ENCODE peak calls at places on chromosomes 5 and 9, in seven cellular contexts. S, Y, K, Q, F, U and X are unnamed samples.

GRCh38 chr5:24642022-24642421 is 2.8 kb downstream of the CDH10 start:
- DNase-seq in S (no peak), Y (peak), K (peak), Q (peak), F (no peak), U (peak), X (no peak)

GRCh38 chr9:124771867-124772621 is 933 bp upstream of the NR6A1 start:
- DNase-seq in S (peak), Y (peak), K (peak), Q (peak), F (no peak), U (peak), X (peak)

GRCh38 chr5:40240671-40241070 is 439.0 kb upstream of the PTGER4 start:
- DNase-seq in S (no peak), Y (no peak), K (no peak), Q (no peak), F (no peak), U (no peak), X (no peak)

GRCh38 chr9:36135791-36136276 is 699 bp upstream of the GLIPR2 start:
- DNase-seq in S (no peak), Y (no peak), K (no peak), Q (no peak), F (no peak), U (no peak), X (no peak)

GRCh38 chr5:73266309-73266708 is 93.3 kb downstream of the TMEM174 start:
- DNase-seq in S (no peak), Y (no peak), K (no peak), Q (no peak), F (no peak), U (no peak), X (no peak)

GRCh38 chr9:87007711-87008360 is 60.5 kb upstream of the GAS1 start:
- DNase-seq in S (no peak), Y (no peak), K (peak), Q (peak), F (no peak), U (no peak), X (no peak)

GRCh38 chr5:172858990-172859811 is 25.1 kb downstream of the ERGIC1 start:
- DNase-seq in S (no peak), Y (peak), K (peak), Q (peak), F (no peak), U (peak), X (no peak)

GRCh38 chr5:173316463-173317020 is 11.7 kb downstream of the STC2 start:
- DNase-seq in S (no peak), Y (no peak), K (no peak), Q (no peak), F (no peak), U (no peak), X (no peak)

GRCh38 chr5:160312139-160312959 is at the start of gene CCNJL:
- DNase-seq in S (no peak), Y (peak), K (peak), Q (no peak), F (no peak), U (peak), X (peak)

GRCh38 chr5:149271717-149272558 is at the start of gene AFAP1L1:
- DNase-seq in S (peak), Y (peak), K (peak), Q (peak), F (no peak), U (peak), X (peak)

GRCh38 chr5:110757118-110757729 is 18.4 kb downstream of the SLC25A46 start:
- DNase-seq in S (no peak), Y (peak), K (peak), Q (peak), F (no peak), U (peak), X (peak)

GRCh38 chr9:14314424-14314928 is 535 bp upstream of the NFIB start:
- DNase-seq in S (no peak), Y (peak), K (peak), Q (peak), F (no peak), U (peak), X (no peak)

GRCh38 chr5:139566611-139567010 is 5.5 kb downstream of the UBE2D2 start:
- DNase-seq in S (no peak), Y (no peak), K (peak), Q (peak), F (no peak), U (no peak), X (no peak)

GRCh38 chr5:53430618-53431252 is 49.7 kb upstream of the FST start:
- DNase-seq in S (no peak), Y (peak), K (peak), Q (peak), F (no peak), U (peak), X (no peak)

GRCh38 chr5:115962239-115962564 is at the start of gene LVRN:
- DNase-seq in S (no peak), Y (no peak), K (no peak), Q (no peak), F (no peak), U (no peak), X (no peak)

GRCh38 chr9:79116064-79116463 is 455.7 kb upstream of the TLE4 start:
- DNase-seq in S (no peak), Y (no peak), K (no peak), Q (peak), F (no peak), U (no peak), X (no peak)

GRCh38 chr5:36696059-36696673 is 89.8 kb downstream of the SLC1A3 start:
- DNase-seq in S (no peak), Y (peak), K (peak), Q (peak), F (no peak), U (peak), X (no peak)

DNA sequence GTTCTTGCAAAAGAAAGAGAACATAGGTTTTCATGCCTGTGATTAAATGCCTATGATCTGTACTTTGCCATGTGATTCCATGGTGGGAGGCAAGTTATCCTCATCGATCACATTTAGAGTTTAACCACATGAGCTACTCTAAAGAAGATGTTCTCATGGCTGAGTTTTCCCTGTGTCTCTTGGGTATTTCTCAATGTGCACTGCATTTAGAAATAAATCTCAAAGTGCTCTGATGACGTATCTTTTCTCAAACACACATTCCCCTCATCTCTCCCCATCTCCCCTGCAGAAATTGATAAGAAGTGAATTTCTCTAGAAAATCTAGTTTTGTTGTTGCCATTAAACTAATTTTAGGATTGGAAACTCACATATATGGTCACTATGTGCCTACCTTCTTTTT is 282.2 kb downstream of the SEMA5A start:
- DNase-seq in S (no peak), Y (no peak), K (no peak), Q (no peak), F (no peak), U (no peak), X (no peak)
- H3K4me3 ChIP-seq in S (no peak), Y (no peak), K (no peak), Q (no peak), F (no peak), U (no peak), X (no peak)

GRCh38 chr9:132672413-132672690 is 2.1 kb downstream of the GTF3C4 start:
- DNase-seq in S (no peak), Y (peak), K (no peak), Q (no peak), F (no peak), U (peak), X (no peak)
- H3K4me3 ChIP-seq in S (no peak), Y (peak), K (no peak), Q (no peak), F (no peak), U (no peak), X (no peak)

DNA sequence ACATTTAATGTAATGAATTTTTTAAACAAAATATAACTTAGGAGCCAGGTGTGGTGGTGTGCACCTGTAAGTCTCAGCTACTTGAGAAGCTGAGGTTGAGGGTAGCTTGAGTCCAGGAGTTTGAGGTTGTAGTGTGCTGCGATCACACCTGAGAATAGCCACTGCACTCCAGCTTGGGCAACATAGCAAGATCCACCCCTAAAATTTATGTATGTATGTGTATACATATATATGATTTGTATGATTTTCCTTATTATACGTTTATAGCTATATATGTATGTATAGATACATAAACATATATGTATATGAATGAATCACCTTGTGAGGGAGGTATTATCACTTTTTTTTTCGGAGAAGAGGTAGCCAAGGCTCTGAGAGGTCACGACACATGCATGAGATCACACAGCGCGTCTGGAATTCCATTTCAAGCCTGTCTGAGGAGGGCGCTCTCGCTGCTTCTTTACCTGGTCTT is 598 bp upstream of the CCNI2 start:
- DNase-seq in S (no peak), Y (no peak), K (no peak), Q (peak), F (no peak), U (peak), X (no peak)
- H3K4me3 ChIP-seq in S (peak), Y (peak), K (peak), Q (peak), F (peak), U (peak), X (peak)

GRCh38 chr5:128539038-128539429 is 989 bp upstream of the FBN2 start:
- DNase-seq in S (no peak), Y (no peak), K (peak), Q (peak), F (no peak), U (peak), X (no peak)
- H3K4me3 ChIP-seq in S (no peak), Y (peak), K (peak), Q (peak), F (peak), U (peak), X (peak)

DNA sequence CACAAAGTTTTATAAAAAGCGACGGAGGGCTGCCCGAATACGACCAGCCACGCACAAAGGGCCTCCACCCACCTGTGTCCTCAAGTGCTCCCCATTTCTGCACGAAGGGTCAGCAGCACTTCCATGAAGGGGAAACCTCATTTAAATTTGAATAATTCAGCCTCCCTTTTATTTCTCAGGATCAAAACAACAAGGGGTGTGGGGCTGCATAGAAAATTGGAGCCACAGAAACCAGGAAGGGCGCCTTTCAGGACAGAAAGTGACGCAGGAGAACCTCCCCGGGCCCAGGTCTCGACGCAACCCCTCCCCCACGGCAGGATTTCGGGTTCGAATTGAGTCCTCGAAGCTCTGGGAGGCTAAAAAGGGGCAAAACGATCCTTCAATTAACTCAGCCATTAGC is 2.1 kb downstream of the NRARP start:
- DNase-seq in S (no peak), Y (no peak), K (no peak), Q (no peak), F (no peak), U (no peak), X (no peak)
- H3K4me3 ChIP-seq in S (no peak), Y (no peak), K (peak), Q (no peak), F (peak), U (no peak), X (peak)

DNA sequence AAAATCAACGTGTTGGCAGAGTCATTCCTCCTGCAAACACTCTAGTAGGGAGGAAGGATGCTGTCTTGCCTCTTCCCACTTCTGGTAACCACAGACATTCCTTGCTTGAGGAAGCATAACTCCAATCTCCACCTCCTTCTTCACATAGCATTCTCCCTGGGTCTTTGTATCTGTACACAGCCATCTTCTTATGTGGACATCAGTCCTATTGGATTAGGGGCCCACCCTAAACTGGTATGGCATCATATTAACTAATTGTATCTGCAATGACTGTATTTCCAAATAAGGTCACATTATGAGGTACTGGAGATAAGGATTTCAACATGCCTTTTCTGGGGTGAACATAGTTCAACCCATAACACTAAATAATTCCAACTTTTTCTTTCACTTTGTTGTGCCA is 239.7 kb downstream of the LURAP1L start:
- DNase-seq in S (no peak), Y (peak), K (peak), Q (peak), F (no peak), U (no peak), X (no peak)
- H3K4me3 ChIP-seq in S (no peak), Y (no peak), K (no peak), Q (no peak), F (no peak), U (no peak), X (no peak)

GRCh38 chr9:128098017-128098935 is 29.3 kb downstream of the PTGES2 start:
- DNase-seq in S (peak), Y (peak), K (peak), Q (peak), F (no peak), U (peak), X (peak)
- H3K4me3 ChIP-seq in S (no peak), Y (peak), K (peak), Q (peak), F (peak), U (peak), X (peak)

GRCh38 chr5:170907758-170908157 is 45.9 kb downstream of the RANBP17 start:
- DNase-seq in S (no peak), Y (peak), K (peak), Q (peak), F (no peak), U (no peak), X (no peak)

DNA sequence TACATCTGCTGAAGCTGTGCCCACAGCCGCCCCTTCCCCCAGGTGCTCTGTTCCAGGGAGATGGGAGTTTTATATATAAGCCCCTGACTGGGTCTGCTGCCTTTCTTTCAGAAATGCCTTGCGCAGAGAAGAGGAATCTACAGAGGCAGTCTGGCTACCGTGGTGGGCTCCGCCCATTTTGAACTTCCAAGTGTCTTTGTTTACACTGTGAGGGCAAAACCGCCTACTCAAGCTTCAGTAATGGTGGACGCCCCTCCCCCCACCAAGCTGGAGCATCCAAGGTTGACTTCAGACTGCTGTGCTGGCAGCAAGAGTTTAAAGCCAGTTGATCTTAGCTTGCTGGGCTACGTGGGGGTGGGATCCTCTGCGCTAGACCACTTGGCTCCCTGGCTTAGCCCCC is 41.3 kb downstream of the RANBP17 start:
- DNase-seq in S (no peak), Y (no peak), K (no peak), Q (no peak), F (no peak), U (no peak), X (no peak)
- H3K4me3 ChIP-seq in S (no peak), Y (no peak), K (no peak), Q (no peak), F (no peak), U (no peak), X (no peak)

GRCh38 chr9:137034709-137035506 is 3.0 kb upstream of the FUT7 start:
- DNase-seq in S (peak), Y (peak), K (peak), Q (peak), F (no peak), U (peak), X (peak)
- H3K4me3 ChIP-seq in S (peak), Y (no peak), K (no peak), Q (no peak), F (no peak), U (no peak), X (no peak)

GRCh38 chr9:137069508-137070071 is 767 bp downstream of the SAPCD2 start:
- DNase-seq in S (no peak), Y (no peak), K (no peak), Q (no peak), F (no peak), U (no peak), X (no peak)

GRCh38 chr9:137070906-137071275 is 534 bp upstream of the SAPCD2 start:
- DNase-seq in S (no peak), Y (no peak), K (no peak), Q (no peak), F (no peak), U (no peak), X (no peak)

GRCh38 chr9:137070201-137070905 is at the start of gene SAPCD2:
- DNase-seq in S (peak), Y (peak), K (peak), Q (peak), F (no peak), U (peak), X (peak)

GRCh38 chr9:137068539-137069507 is 1.5 kb downstream of the SAPCD2 start:
- DNase-seq in S (no peak), Y (no peak), K (no peak), Q (no peak), F (no peak), U (no peak), X (no peak)

DNA sequence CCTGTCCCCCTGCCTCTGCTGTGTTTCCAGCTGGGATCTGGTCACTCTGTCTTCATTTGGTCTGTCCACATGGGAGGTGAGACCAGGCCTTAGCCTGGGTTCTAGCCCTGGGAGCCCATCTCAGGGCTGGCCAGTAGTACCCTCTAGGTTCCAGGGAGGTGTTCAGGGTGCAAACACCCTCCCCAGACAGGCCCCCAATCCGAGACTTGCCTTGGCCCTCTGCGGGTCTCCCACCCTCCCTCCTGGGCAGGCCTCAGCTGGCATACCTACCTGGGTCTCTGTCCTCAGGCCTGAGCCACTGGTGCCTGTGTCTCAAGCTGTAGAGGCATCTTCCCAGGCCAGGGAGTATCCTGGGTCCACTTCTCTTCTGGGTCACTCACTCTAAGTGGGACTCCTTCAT is 925 bp upstream of the SAPCD2 start:
- DNase-seq in S (no peak), Y (no peak), K (no peak), Q (no peak), F (no peak), U (no peak), X (no peak)
- H3K4me3 ChIP-seq in S (peak), Y (no peak), K (no peak), Q (no peak), F (no peak), U (no peak), X (no peak)